ENCODE peak calls at places on chromosomes 5 and 9, in seven cellular contexts. O is ovary, S is A549, D is upper lobe of left lung, H is transverse colon, T is GM12878, E is sigmoid colon. Z is an unnamed sample.
A peak's percentile ranks its signal among the peaks of the same experiment; 100 is the strongest.

GRCh38 chr9:131252120-131252519 is 24.2 kb downstream of the FAM78A start:
- DNase-seq in O (no peak), S (no peak), D (no peak), H (no peak), T (no peak), E (no peak), Z (no peak)

GRCh38 chr9:126148994-126149393 is 177.6 kb upstream of the MVB12B start:
- DNase-seq in O (no peak), S (no peak), D (peak; percentile 6), H (no peak), T (no peak), E (no peak), Z (no peak)

GRCh38 chr5:17186271-17186670 is 31.2 kb upstream of the BASP1 start:
- DNase-seq in O (no peak), S (no peak), D (no peak), H (no peak), T (no peak), E (no peak), Z (no peak)

GRCh38 chr9:11092974-11093373 is 480.2 kb upstream of the PTPRD start:
- DNase-seq in O (no peak), S (no peak), D (no peak), H (no peak), T (no peak), E (no peak), Z (no peak)

GRCh38 chr5:171797563-171797962 is 11.9 kb downstream of the SMIM23 start:
- DNase-seq in O (no peak), S (no peak), D (no peak), H (no peak), T (no peak), E (no peak), Z (no peak)

GRCh38 chr5:68021958-68022357 is 193.6 kb upstream of the PIK3R1 start:
- DNase-seq in O (no peak), S (no peak), D (no peak), H (no peak), T (no peak), E (no peak), Z (no peak)

GRCh38 chr5:146340260-146341081 is 1.8 kb downstream of the POU4F3 start:
- DNase-seq in O (peak; percentile 37), S (no peak), D (peak; percentile 36), H (no peak), T (no peak), E (no peak), Z (no peak)

GRCh38 chr5:15877905-15878304 is 301.7 kb downstream of the MARCHF11 start:
- DNase-seq in O (no peak), S (no peak), D (no peak), H (no peak), T (no peak), E (no peak), Z (no peak)

GRCh38 chr9:28518439-28518838 is 945.2 kb upstream of the C9orf72 start:
- DNase-seq in O (no peak), S (no peak), D (no peak), H (no peak), T (no peak), E (no peak), Z (no peak)

GRCh38 chr5:24621809-24622208 is 23.0 kb downstream of the CDH10 start:
- DNase-seq in O (no peak), S (no peak), D (no peak), H (no peak), T (no peak), E (peak; percentile 65), Z (no peak)

GRCh38 chr5:125746936-125747335 is 676.3 kb upstream of the GRAMD2B start:
- DNase-seq in O (no peak), S (no peak), D (no peak), H (no peak), T (no peak), E (no peak), Z (no peak)

GRCh38 chr5:139105621-139106071 is 92.5 kb downstream of the SIL1 start:
- DNase-seq in O (no peak), S (no peak), D (no peak), H (no peak), T (no peak), E (no peak), Z (no peak)

DNA sequence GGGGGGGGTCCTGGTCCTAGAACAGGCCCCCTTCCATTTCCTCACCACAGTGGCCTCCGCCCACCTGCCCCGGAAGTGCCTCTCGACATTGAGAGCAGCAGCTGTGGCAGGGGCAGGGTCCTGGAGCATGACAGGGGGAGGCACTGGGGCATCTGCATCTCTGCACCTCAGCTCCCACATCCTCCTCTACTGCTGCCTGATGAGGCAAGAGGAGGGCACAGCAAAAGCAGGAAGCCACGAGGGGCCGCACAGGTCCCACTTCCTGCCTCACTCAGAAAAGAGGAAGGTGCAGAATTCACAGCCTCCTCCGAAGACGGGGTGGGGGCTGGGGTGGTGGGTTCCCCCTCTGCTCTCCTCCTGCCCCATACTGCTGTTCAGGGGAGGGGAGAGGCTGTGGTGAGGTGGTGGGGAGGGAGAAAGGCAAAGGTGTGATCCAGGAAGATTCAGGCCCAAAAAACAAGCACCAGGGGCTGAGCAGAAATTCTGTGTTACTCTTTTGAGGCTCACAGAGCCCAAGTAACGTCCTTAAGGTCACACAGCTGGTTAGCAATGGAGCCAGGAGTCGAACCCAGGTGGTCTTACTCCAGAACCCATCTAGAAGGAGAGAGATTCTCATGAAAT is 14.7 kb downstream of the AKNA start:
- DNase-seq in O (no peak), S (no peak), D (peak; percentile 90), H (peak; percentile 83), T (peak; percentile 93), E (peak; percentile 81), Z (no peak)
- TF ChIP-seq CTCF in O (no peak), S (no peak), D (no peak), H (no peak), T (peak; percentile 28), E (no peak), Z (no peak)

GRCh38 chr5:75553358-75553757 is 41.7 kb downstream of the POLK start:
- DNase-seq in O (no peak), S (no peak), D (no peak), H (no peak), T (no peak), E (no peak), Z (no peak)

GRCh38 chr5:75558221-75558620 is 46.5 kb downstream of the POLK start:
- DNase-seq in O (no peak), S (no peak), D (no peak), H (no peak), T (no peak), E (no peak), Z (no peak)

DNA sequence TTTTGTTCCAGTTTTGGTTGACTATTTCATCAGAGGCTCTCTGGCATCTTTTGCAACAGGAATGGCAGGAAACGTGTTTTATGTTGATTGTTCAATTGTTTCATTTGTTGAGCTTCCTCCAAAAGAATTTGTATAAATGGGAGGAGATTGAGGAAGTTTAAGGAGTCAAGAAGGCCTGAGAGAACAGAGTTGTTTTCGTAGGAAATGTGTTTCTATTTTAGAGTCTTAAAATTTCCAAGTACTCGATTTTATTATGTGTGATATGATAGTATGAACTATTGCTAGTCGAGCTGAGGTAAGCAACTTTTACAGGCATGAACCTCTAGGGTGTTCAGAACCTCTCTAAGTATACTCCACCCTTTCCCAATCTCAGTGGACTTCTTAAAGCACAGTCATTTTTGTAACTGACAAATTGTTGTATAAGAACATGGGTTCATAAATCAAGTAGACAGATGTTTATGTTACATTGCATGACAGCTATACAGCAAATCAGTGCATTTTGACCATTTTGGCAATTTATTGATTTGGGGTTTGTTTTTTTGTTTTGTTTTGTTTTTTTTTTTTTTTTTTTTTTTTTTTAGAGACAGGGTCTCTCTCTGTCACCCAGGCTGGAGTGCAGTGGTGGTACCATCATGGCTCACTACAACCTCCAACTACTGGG is 47.4 kb downstream of the POLK start:
- DNase-seq in O (no peak), S (no peak), D (no peak), H (no peak), T (no peak), E (no peak), Z (no peak)
- TF ChIP-seq EP300 in O (no peak), S (no peak), D (no peak), H (no peak), T (no peak), E (no peak), Z (no peak)

GRCh38 chr5:102754499-102755424 is at the start of gene PAM:
- DNase-seq in O (peak; percentile 81), S (peak; percentile 66), D (peak; percentile 83), H (peak; percentile 80), T (no peak), E (peak; percentile 88), Z (peak; percentile 87)

GRCh38 chr5:102753889-102754498 is 1.1 kb upstream of the PAM start:
- DNase-seq in O (peak; percentile 27), S (peak; percentile 4), D (no peak), H (no peak), T (no peak), E (no peak), Z (no peak)

GRCh38 chr5:102758576-102758975 is 3.5 kb downstream of the PAM start:
- DNase-seq in O (no peak), S (no peak), D (no peak), H (no peak), T (no peak), E (no peak), Z (no peak)

GRCh38 chr5:102759289-102759688 is 4.2 kb downstream of the PAM start:
- DNase-seq in O (no peak), S (no peak), D (no peak), H (no peak), T (no peak), E (no peak), Z (peak; percentile 52)

DNA sequence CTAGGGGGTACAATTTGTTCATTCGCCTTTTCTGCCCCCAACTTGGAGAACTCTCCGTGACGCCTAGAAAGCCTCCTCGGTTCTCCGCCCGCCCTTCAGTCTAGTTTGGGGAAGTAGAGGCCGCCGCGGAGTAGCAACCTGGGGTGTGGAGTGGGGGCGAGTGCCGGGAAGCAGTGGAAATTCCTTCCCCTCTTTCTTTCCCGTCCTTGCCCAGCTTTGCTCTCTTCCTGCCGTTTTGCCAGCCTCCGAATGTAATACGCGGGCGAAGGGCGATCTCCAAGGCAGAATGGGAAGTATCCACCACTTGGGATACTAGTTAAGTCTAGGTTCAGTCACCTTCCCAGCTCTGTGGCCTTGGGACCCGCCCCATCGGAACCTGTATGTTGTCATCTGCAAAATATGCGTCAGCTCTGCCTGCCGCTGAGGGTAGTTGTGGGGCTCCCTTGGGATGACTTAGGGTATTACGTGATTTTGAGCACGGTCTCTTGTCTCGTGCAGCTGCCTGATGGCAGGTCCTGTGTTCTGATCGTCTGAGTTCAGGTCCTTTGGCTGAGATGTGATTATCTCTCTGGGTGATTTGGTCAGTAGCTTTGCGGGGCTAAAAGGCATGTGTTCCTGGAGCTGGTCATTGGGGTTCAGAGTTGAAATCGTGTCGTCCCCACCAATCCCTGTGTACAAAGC is 726 bp downstream of the PAM start:
- DNase-seq in O (peak; percentile 61), S (peak; percentile 62), D (peak; percentile 85), H (peak; percentile 74), T (peak; percentile 57), E (peak; percentile 88), Z (peak; percentile 84)
- TF ChIP-seq CTCF in O (no peak), S (no peak), D (no peak), H (peak; percentile 11), T (no peak), E (no peak), Z (no peak)

DNA sequence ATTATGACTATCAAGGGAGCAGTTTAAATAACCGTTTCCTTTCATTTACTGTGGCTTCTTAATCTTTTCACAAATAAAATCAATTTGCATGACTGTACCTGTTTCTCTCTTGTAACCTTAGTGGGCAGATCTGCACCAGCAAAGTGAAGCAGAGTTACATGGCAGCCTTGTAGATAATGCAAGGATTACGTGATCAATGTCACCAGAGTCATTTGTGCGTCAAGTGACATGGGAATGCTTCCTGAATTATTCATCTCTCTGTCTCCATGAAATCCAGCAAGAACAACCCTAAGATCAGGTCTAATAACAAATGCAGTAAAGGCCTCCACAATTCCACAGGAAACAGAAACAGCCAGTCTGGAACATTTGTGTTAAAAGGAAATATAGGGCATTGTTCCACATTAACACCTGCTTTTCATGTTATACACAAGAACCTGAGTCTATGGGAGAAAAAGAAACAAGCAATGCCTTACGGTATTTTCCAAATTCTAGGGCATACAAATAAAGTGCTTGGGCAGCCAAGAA is 7.8 kb downstream of the GZMA start:
- DNase-seq in O (no peak), S (no peak), D (no peak), H (no peak), T (no peak), E (no peak), Z (no peak)
- TF ChIP-seq EP300 in O (no peak), S (no peak), D (no peak), H (no peak), T (no peak), E (no peak), Z (no peak)

Z was measured in suprapubic skin.